ENCODE peak calls at places on chromosomes 16 and 17, in four cellular contexts. E is K562, D is ovary, G is stomach. H is an unnamed sample.

GRCh38 chr17:38702900-38703741 is 2.0 kb upstream of the MLLT6 start:
- DNase-seq in E (no peak), D (no peak), G (peak; percentile 39), H (no peak)

GRCh38 chr16:87963400-87963799 is 12.2 kb downstream of the BANP start:
- DNase-seq in E (no peak), D (no peak), G (no peak), H (no peak)

GRCh38 chr17:50765454-50766221 is 1.7 kb downstream of the ANKRD40CL start:
- DNase-seq in E (no peak), D (peak; percentile 9), G (no peak), H (no peak)

GRCh38 chr17:82582208-82582607 is 62.7 kb downstream of the FOXK2 start:
- DNase-seq in E (no peak), D (no peak), G (no peak), H (no peak)

GRCh38 chr17:22267019-22267418 is 574.7 kb downstream of the KCNJ18 start:
- DNase-seq in E (no peak), D (no peak), G (no peak), H (no peak)

GRCh38 chr16:78939600-78939999 is 660.9 kb downstream of the MAF start:
- DNase-seq in E (no peak), D (no peak), G (no peak), H (no peak)

GRCh38 chr16:67150833-67151396 is at the start of gene B3GNT9:
- DNase-seq in E (peak; percentile 45), D (peak; percentile 86), G (peak; percentile 67), H (peak; percentile 56)

GRCh38 chr17:78391051-78391431 is 12.6 kb downstream of the PGS1 start:
- DNase-seq in E (no peak), D (no peak), G (no peak), H (no peak)

GRCh38 chr16:22050963-22051362 is 41.4 kb upstream of the VWA3A start:
- DNase-seq in E (no peak), D (no peak), G (no peak), H (no peak)

GRCh38 chr17:16261049-16261448 is 44.0 kb downstream of the PIGL start:
- DNase-seq in E (no peak), D (no peak), G (no peak), H (no peak)

GRCh38 chr16:84834403-84834772 is 14.6 kb downstream of the CRISPLD2 start:
- DNase-seq in E (no peak), D (no peak), G (no peak), H (no peak)

GRCh38 chr16:84833542-84834402 is 14.0 kb downstream of the CRISPLD2 start:
- DNase-seq in E (no peak), D (no peak), G (no peak), H (no peak)

GRCh38 chr16:84830765-84831384 is 11.1 kb downstream of the CRISPLD2 start:
- DNase-seq in E (no peak), D (no peak), G (no peak), H (no peak)

GRCh38 chr16:84833142-84833495 is 13.3 kb downstream of the CRISPLD2 start:
- DNase-seq in E (no peak), D (no peak), G (no peak), H (no peak)

DNA sequence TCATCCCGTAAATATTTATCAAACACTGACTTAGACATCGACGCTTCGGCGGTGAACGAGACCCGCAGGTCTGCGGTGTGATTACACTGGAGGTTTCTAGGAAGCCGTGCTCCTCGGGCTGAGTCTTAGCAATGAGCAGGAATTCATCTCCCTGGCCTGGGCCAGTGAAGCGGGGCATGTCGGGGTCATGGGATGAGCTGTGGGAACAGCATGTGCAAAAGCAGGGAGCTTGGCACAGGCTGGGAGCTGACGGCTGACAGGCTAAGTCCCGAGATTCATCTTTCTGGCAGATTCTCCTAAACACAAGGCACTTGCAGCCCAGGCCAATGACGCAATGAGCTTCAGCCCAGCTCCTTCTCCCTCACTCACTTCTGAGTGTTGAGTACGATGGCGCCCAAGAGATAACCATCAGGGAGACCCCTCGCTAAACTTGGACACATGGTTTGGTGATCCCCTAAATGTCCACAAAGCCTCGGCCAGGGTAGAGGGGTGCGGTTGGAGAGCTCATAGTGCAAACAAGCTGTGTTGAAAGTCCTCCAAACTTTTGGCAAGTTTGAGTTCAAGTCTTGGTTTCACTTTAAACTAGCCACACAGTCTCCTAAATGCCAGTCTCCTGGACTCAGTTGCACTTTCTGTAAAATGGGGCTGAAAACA is 12.8 kb downstream of the CRISPLD2 start:
- DNase-seq in E (no peak), D (peak; percentile 92), G (peak; percentile 54), H (peak; percentile 89)
- TF ChIP-seq EP300 in E (no peak), D (peak; percentile 100), G (peak; percentile 100), H (peak; percentile 99)

DNA sequence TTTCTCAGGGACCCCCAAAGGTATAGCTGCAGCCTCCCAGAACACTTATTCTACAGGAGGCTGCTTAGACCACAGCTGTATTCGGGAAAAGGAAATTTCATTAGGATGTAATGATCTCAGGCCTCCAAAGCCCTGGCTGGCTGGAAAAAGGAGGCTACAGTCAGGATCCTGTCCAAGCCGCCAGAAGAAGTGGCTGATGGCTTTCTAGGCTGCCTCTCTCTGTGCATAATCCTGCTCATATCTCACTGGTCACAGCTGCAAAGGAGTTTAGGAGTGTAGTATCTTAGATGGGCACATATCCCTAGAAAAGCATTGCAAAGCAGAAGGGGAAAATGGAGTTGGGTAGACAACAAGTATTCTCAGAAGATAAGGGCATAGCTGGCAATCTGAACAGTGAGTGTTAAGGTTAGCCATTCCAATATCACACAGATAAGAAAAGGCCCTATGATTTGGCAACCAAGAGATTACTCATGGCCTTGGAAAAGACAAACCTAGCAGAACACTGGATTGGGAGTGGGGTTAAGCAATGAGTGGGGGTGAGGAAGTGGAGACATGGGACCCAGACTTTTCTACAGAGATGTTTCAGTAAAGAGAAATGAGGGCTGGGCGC is 26.0 kb upstream of the PRKCA start:
- DNase-seq in E (no peak), D (no peak), G (no peak), H (no peak)
- H3K4me1 ChIP-seq in E (no peaks in the 10 kb centered on the region), D (peaks cover 3% of the 10 kb centered on the region), G (no peaks in the 10 kb centered on the region), H (no peaks in the 10 kb centered on the region)

GRCh38 chr17:44211281-44212265 is 7.9 kb downstream of the UBTF start:
- DNase-seq in E (no peak), D (no peak), G (no peak), H (no peak)
- TF ChIP-seq POLR2A in E (peak; percentile 36), D (no peak), G (no peak), H (no peak)

GRCh38 chr16:59179446-59180082 is 445.4 kb upstream of the GOT2 start:
- DNase-seq in E (no peak), D (no peak), G (no peak), H (no peak)
- TF ChIP-seq EP300 in E (no peak), D (no peak), G (no peak), H (no peak)

H was measured in tibial nerve.